ENCODE peak calls at places on chromosomes 11 and 22, in five cellular contexts. E, F, U, I and Y are unnamed samples.

GRCh38 chr11:3119141-3119821 is 45.8 kb downstream of the OSBPL5 start:
- DNase-seq in U (no peak), E (no peak), I (no peak), F (no peak), Y (no peak)

GRCh38 chr11:118437736-118438125 is 1.4 kb downstream of the KMT2A start:
- DNase-seq in I (peak), F (peak), E (no peak), U (peak), Y (peak)

GRCh38 chr22:19109198-19110063 is 12.8 kb downstream of the DGCR2 start:
- DNase-seq in U (peak), E (no peak), I (no peak), F (peak), Y (peak)

GRCh38 chr11:93528757-93529639 is 14.2 kb downstream of the SMCO4 start:
- DNase-seq in E (no peak), U (no peak), F (no peak), I (no peak), Y (no peak)

GRCh38 chr22:25735657-25736056 is 6.3 kb upstream of the MYO18B start:
- DNase-seq in F (no peak), U (no peak), E (no peak), I (no peak), Y (no peak)

GRCh38 chr11:94968334-94968958 is 4.9 kb downstream of the CWC15 start:
- DNase-seq in E (no peak), I (no peak), F (peak), U (no peak), Y (peak)

GRCh38 chr22:31177420-31178162 is 17.6 kb downstream of the RNF185 start:
- DNase-seq in F (peak), U (no peak), E (no peak), I (no peak), Y (peak)

GRCh38 chr11:22192642-22193347 is at the start of gene ANO5:
- DNase-seq in U (peak), E (peak), I (peak), F (no peak), Y (peak)

GRCh38 chr22:21669026-21669425 is 3.2 kb downstream of the PPIL2 start:
- DNase-seq in U (no peak), I (no peak), E (no peak), F (no peak), Y (peak)
- H3K4me3 ChIP-seq in U (no peak), I (no peak), E (no peak), F (no peak), Y (no peak)

GRCh38 chr11:64637346-64638016 is 46.5 kb downstream of the SLC22A12 start:
- DNase-seq in I (no peak), F (no peak), E (no peak), U (no peak), Y (no peak)
- H3K4me3 ChIP-seq in I (no peak), F (no peak), E (peak), U (no peak), Y (no peak)

GRCh38 chr11:75523189-75523588 is 2.6 kb downstream of the GDPD5 start:
- DNase-seq in E (no peak), I (no peak), F (no peak), U (peak), Y (no peak)

GRCh38 chr11:75524576-75525432 is 937 bp downstream of the GDPD5 start:
- DNase-seq in F (no peak), I (peak), E (no peak), U (no peak), Y (no peak)

GRCh38 chr11:75523811-75524401 is 1.8 kb downstream of the GDPD5 start:
- DNase-seq in F (no peak), I (no peak), U (peak), E (no peak), Y (no peak)

GRCh38 chr11:75520688-75521087 is 5.1 kb downstream of the GDPD5 start:
- DNase-seq in U (no peak), E (no peak), F (no peak), I (no peak), Y (no peak)

DNA sequence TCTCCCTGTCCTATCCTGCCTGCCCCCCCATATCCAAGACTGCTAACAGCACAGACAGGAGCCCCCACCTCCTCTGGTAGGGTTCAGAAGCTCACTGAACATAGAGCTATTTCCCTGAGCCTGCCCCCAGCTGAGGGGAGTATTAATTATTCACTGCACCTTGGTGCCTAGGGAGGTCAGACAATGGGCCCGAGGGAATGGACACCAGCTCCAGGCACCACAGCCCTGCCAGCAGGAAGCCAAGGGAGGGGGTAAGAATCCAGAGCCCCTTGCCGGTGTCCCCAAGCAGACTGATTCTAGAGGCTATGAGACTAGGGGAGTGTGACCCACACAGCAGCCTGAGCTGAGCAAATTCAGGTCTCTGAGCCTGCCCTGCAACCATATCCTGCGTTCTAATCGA is 3.1 kb downstream of the GDPD5 start:
- DNase-seq in I (no peak), E (no peak), U (no peak), F (no peak), Y (no peak)
- H3K4me3 ChIP-seq in I (no peak), E (no peak), U (no peak), F (no peak), Y (no peak)

DNA sequence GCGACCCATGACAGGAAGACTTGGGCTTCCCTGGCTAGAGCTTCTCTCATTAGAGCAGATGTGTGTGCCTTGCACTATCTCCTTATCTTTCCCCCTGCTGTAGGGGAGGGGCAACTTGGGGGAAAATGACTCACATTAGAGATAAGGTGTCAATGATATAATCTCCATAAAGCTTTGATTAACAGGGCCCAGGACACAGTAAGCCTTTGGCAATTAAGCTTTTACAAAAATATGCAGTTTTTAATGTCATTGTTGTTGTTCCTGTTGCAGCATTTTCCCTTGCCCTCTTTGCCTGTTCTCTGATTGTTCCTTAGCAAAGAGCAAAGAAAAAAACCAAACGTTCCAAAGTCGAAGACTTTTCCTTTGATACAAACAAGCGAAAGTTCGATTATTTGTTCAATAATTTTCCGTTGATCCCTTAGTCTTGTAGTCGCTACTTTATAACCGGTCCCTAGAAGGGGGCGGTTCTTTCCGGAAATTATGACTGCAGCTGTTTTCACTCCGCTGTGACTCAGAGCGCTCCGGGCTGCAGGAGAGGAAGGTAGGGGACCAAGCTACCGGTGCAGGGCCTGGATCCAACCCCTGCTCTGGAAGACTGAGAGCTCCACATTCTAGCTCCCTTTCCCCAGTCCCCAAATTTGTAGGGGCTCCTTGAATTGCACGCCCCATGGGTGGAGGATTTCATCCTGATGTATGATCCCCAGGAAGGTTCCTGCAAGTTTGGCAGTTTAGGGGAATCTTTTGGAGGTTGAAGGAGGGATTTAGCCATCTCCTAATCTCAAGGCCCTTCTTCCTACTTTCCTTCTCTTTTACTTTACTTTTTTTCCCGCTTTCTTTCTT is at the start of gene VWA5A:
- DNase-seq in F (peak), I (peak), U (peak), E (peak), Y (peak)
- H3K4me3 ChIP-seq in F (peak), I (peak), U (peak), E (peak), Y (peak)